ENCODE peak calls at places on chromosome 22, in four cellular contexts. D is iris pigment epithelial cell, A is heart right ventricle, P is GM04504. B is an unnamed sample.

GRCh38 chr22:29744902-29745301 is 21.9 kb downstream of the ZMAT5 start:
- DNase-seq in D (peak), A (no peak), P (peak), B (no peak)

GRCh38 chr22:25365491-25366261 is 146.2 kb downstream of the CRYBB2 start:
- DNase-seq in D (no peak), A (peak), P (no peak), B (no peak)

GRCh38 chr22:19959043-19959586 is 17.5 kb upstream of the TXNRD2 start:
- DNase-seq in D (peak), A (peak), P (no peak), B (peak)

GRCh38 chr22:37186997-37187522 is 987 bp downstream of the C1QTNF6 start:
- DNase-seq in D (no peak), A (no peak), P (no peak), B (no peak)

GRCh38 chr22:20989323-20990138 is 7.4 kb downstream of the LZTR1 start:
- DNase-seq in D (peak), A (no peak), P (no peak), B (no peak)

GRCh38 chr22:23896523-23897186 is 2.5 kb downstream of the MIF start:
- DNase-seq in D (no peak), A (no peak), P (no peak), B (no peak)

GRCh38 chr22:47394504-47395440 is 632.3 kb downstream of the TBC1D22A start:
- DNase-seq in D (no peak), A (no peak), P (no peak), B (no peak)

GRCh38 chr22:38282397-38282796 is 9.6 kb upstream of the TMEM184B start:
- DNase-seq in D (no peak), A (no peak), P (no peak), B (no peak)

GRCh38 chr22:34579519-34579918 is 486.4 kb upstream of the ISX start:
- DNase-seq in D (no peak), A (no peak), P (no peak), B (no peak)

GRCh38 chr22:30565341-30565740 is 9.1 kb downstream of the GAL3ST1 start:
- DNase-seq in D (peak), A (no peak), P (peak), B (no peak)

GRCh38 chr22:27387561-27387960 is 414.0 kb downstream of the MN1 start:
- DNase-seq in D (no peak), A (no peak), P (no peak), B (no peak)

GRCh38 chr22:45238431-45239377 is 2.0 kb downstream of the KIAA0930 start:
- DNase-seq in D (no peak), A (no peak), P (no peak), B (no peak)

GRCh38 chr22:48890693-48891554 is 936.7 kb downstream of the BRD1 start:
- DNase-seq in D (no peak), A (peak), P (no peak), B (no peak)

GRCh38 chr22:37514526-37515051 is 4.6 kb downstream of the CARD10 start:
- DNase-seq in D (no peak), A (no peak), P (no peak), B (no peak)

GRCh38 chr22:28799834-28800307 is 498 bp downstream of the XBP1 start:
- DNase-seq in D (peak), A (peak), P (peak), B (peak)

GRCh38 chr22:23566716-23567475 is 13.2 kb downstream of the IGLL1 start:
- DNase-seq in D (no peak), A (no peak), P (no peak), B (no peak)

GRCh38 chr22:37533995-37534394 is 14.8 kb upstream of the CARD10 start:
- DNase-seq in D (peak), A (no peak), P (no peak), B (no peak)

GRCh38 chr22:21943571-21944448 is 8.8 kb downstream of the PPM1F start:
- DNase-seq in D (no peak), A (no peak), P (no peak), B (no peak)

GRCh38 chr22:38741166-38741565 is 14.6 kb downstream of the SUN2 start:
- DNase-seq in D (no peak), A (no peak), P (no peak), B (no peak)

GRCh38 chr22:48738204-48738980 is 1089.3 kb downstream of the BRD1 start:
- DNase-seq in D (no peak), A (no peak), P (no peak), B (no peak)

GRCh38 chr22:19719055-19719482 is 4.3 kb upstream of the GP1BB start:
- DNase-seq in D (no peak), A (peak), P (no peak), B (no peak)

GRCh38 chr22:32375678-32376450 is 18.2 kb downstream of the RFPL3 start:
- DNase-seq in D (no peak), A (no peak), P (no peak), B (no peak)